ENCODE peak calls at places on chromosomes 5 and 9, in six cellular contexts. F is immature natural killer cell, T is RWPE1, N is NCI-H187, S is GM23338, K is neural crest cell. X is an unnamed sample.

GRCh38 chr5:37619353-37619752 is 220.5 kb downstream of the GDNF start:
- DNase-seq in T (no peak), S (no peak), K (no peak), N (no peak), F (no peak), X (no peak)

GRCh38 chr5:158484968-158485367 is 614.7 kb downstream of the EBF1 start:
- DNase-seq in S (no peak), F (no peak), K (no peak), T (no peak), N (no peak), X (no peak)

GRCh38 chr5:51201024-51201423 is 182.2 kb upstream of the ISL1 start:
- DNase-seq in N (no peak), F (no peak), S (no peak), T (no peak), K (no peak), X (no peak)

GRCh38 chr5:32182463-32183081 is 8.5 kb upstream of the GOLPH3 start:
- DNase-seq in S (no peak), K (no peak), T (no peak), N (no peak), F (no peak), X (no peak)

GRCh38 chr9:60545346-60546315 is 368.6 kb upstream of the SPATA31A5 start:
- DNase-seq in N (no peak), F (no peak), S (no peak), K (no peak), T (no peak), X (no peak)

GRCh38 chr5:123543438-123543837 is 31.5 kb downstream of the CSNK1G3 start:
- DNase-seq in T (no peak), S (no peak), N (no peak), F (no peak), K (no peak), X (no peak)

GRCh38 chr9:36937346-36937745 is 96.7 kb downstream of the PAX5 start:
- DNase-seq in K (no peak), S (no peak), T (no peak), F (no peak), N (no peak), X (no peak)

GRCh38 chr5:37723147-37723961 is 116.5 kb downstream of the GDNF start:
- DNase-seq in N (no peak), F (no peak), K (peak), S (peak), T (no peak), X (no peak)

GRCh38 chr9:113646491-113646890 is 183.0 kb downstream of the RGS3 start:
- DNase-seq in S (no peak), N (no peak), F (no peak), T (no peak), K (no peak), X (no peak)

GRCh38 chr5:175681045-175681974 is 23.4 kb downstream of the HRH2 start:
- DNase-seq in N (no peak), T (peak), F (no peak), K (no peak), S (no peak), X (no peak)

GRCh38 chr9:115142502-115143265 is 24.7 kb upstream of the TNC start:
- DNase-seq in N (no peak), S (no peak), K (no peak), T (no peak), F (no peak), X (no peak)

GRCh38 chr5:10702040-10702629 is 58.9 kb downstream of the DAP start:
- DNase-seq in S (no peak), F (no peak), K (no peak), T (peak), N (no peak), X (no peak)

X was measured in 8988T.